ENCODE peak calls at places on chromosome 4, in eight cellular contexts. O is psoas muscle, W is mammary epithelial cell, R is left ventricle myocardium inferior, S is PC-9, K is K562, J is stomach, A is right cardiac atrium. G is an unnamed sample.

GRCh38 chr4:175325230-175325629 is 407.1 kb downstream of the ADAM29 start:
- DNase-seq in O (no peak), W (no peak), R (no peak), S (no peak), K (no peak), J (no peak), A (no peak), G (no peak)

GRCh38 chr4:165088366-165088765 is 24.3 kb downstream of the TMEM192 start:
- DNase-seq in O (no peak), W (no peak), R (no peak), S (no peak), K (no peak), J (no peak), A (no peak), G (no peak)

GRCh38 chr4:130632731-130633604 is 1537.0 kb downstream of the C4orf33 start:
- DNase-seq in O (no peak), W (peak; percentile 1), R (no peak), S (no peak), K (no peak), J (no peak), A (no peak), G (no peak)

GRCh38 chr4:158043971-158044618 is 128.7 kb downstream of the GASK1B start:
- DNase-seq in O (no peak), W (no peak), R (no peak), S (no peak), K (no peak), J (no peak), A (no peak), G (no peak)

GRCh38 chr4:145098675-145099037 is 545 bp downstream of the ABCE1 start:
- DNase-seq in O (peak; percentile 18), W (peak; percentile 64), R (no peak), S (peak; percentile 55), K (no peak), J (no peak), A (peak; percentile 27), G (no peak)

GRCh38 chr4:150479665-150480064 is 102.3 kb upstream of the MAB21L2 start:
- DNase-seq in O (no peak), W (no peak), R (no peak), S (no peak), K (no peak), J (no peak), A (no peak), G (no peak)

GRCh38 chr4:74058048-74058651 is 19.7 kb upstream of the CXCL3 start:
- DNase-seq in O (no peak), W (no peak), R (no peak), S (no peak), K (no peak), J (no peak), A (no peak), G (no peak)

GRCh38 chr4:108337923-108338322 is 169.2 kb upstream of the LEF1 start:
- DNase-seq in O (no peak), W (peak; percentile 30), R (no peak), S (no peak), K (no peak), J (no peak), A (no peak), G (no peak)

GRCh38 chr4:135775909-135776308 is 1574.3 kb upstream of the PABPC4L start:
- DNase-seq in O (no peak), W (no peak), R (no peak), S (no peak), K (no peak), J (no peak), A (no peak), G (no peak)

GRCh38 chr4:150238591-150238990 is 160.3 kb downstream of the DCLK2 start:
- DNase-seq in O (no peak), W (no peak), R (no peak), S (no peak), K (no peak), J (no peak), A (no peak), G (no peak)

GRCh38 chr4:114287079-114287696 is 307.7 kb upstream of the ARSJ start:
- DNase-seq in O (no peak), W (peak; percentile 27), R (no peak), S (no peak), K (no peak), J (peak; percentile 27), A (no peak), G (no peak)

GRCh38 chr4:102268355-102268754 is 76.9 kb downstream of the SLC39A8 start:
- DNase-seq in O (no peak), W (no peak), R (no peak), S (no peak), K (no peak), J (no peak), A (no peak), G (no peak)

GRCh38 chr4:142534994-142535393 is 311.1 kb downstream of the INPP4B start:
- DNase-seq in O (no peak), W (peak; percentile 67), R (no peak), S (peak; percentile 44), K (no peak), J (no peak), A (no peak), G (no peak)

GRCh38 chr4:123477804-123478209 is 81.2 kb downstream of the SPRY1 start:
- DNase-seq in O (peak; percentile 17), W (no peak), R (no peak), S (no peak), K (no peak), J (no peak), A (no peak), G (no peak)

GRCh38 chr4:73922766-73923630 is 53.8 kb downstream of the CXCL1 start:
- DNase-seq in O (no peak), W (peak; percentile 33), R (no peak), S (no peak), K (no peak), J (no peak), A (no peak), G (no peak)

GRCh38 chr4:141347738-141348524 is 127.2 kb downstream of the ZNF330 start:
- DNase-seq in O (no peak), W (peak; percentile 16), R (no peak), S (no peak), K (no peak), J (no peak), A (no peak), G (no peak)

GRCh38 chr4:141350122-141350904 is 129.6 kb downstream of the ZNF330 start:
- DNase-seq in O (no peak), W (peak; percentile 82), R (no peak), S (peak; percentile 63), K (no peak), J (peak; percentile 45), A (peak; percentile 32), G (no peak)

GRCh38 chr4:141346144-141346543 is 125.4 kb downstream of the ZNF330 start:
- DNase-seq in O (no peak), W (peak; percentile 39), R (no peak), S (no peak), K (peak; percentile 18), J (no peak), A (no peak), G (no peak)

GRCh38 chr4:141352328-141352727 is 131.6 kb downstream of the ZNF330 start:
- DNase-seq in O (no peak), W (no peak), R (no peak), S (no peak), K (no peak), J (no peak), A (no peak), G (no peak)

GRCh38 chr4:141348589-141348988 is 127.9 kb downstream of the ZNF330 start:
- DNase-seq in O (no peak), W (no peak), R (no peak), S (no peak), K (no peak), J (no peak), A (no peak), G (no peak)
- H3K27ac ChIP-seq in O (no peak overlapping the region), W (no peak overlapping the region), R (no peak overlapping the region), S (no peak overlapping the region), K (no peak overlapping the region), J (peak overlapping the region; percentile 13), A (no peak overlapping the region), G (no peak overlapping the region)

GRCh38 chr4:124846306-124846705 is 133.8 kb upstream of the ANKRD50 start:
- DNase-seq in O (no peak), W (peak; percentile 68), R (no peak), S (no peak), K (no peak), J (no peak), A (no peak), G (no peak)

GRCh38 chr4:124854968-124855367 is 142.4 kb upstream of the ANKRD50 start:
- DNase-seq in O (no peak), W (peak; percentile 32), R (no peak), S (no peak), K (no peak), J (no peak), A (no peak), G (no peak)

DNA sequence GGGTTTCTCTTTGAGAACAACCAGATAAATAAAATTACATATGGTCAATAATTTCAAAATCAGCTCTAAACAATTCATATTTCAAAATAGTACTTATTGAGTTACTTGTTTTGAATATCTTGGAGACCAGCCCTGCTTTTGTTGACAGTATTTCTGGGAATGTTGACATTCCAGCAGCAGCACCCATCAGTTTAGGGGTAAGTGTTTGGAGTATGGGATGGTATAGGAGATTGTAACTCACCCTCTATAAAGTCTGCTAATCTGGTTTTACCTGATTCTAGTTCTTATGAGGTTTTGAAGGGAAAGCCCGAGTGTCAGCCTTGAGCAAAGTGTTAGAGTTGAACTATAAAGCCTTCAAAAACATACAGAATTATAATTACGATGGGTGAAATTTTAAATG is 139.2 kb upstream of the ANKRD50 start:
- DNase-seq in O (no peak), W (no peak), R (no peak), S (no peak), K (no peak), J (no peak), A (no peak), G (no peak)
- H3K4me1 ChIP-seq in O (no peaks in the 10 kb centered on the region), W (peaks cover 2% of the 10 kb centered on the region), R (no peaks in the 10 kb centered on the region), S (no peaks in the 10 kb centered on the region), K (no peaks in the 10 kb centered on the region), J (no peaks in the 10 kb centered on the region), A (no peaks in the 10 kb centered on the region), G (no peaks in the 10 kb centered on the region)

GRCh38 chr4:88159137-88159725 is 792 bp upstream of the ABCG2 start:
- DNase-seq in O (no peak), W (no peak), R (no peak), S (peak; percentile 60), K (no peak), J (peak; percentile 36), A (no peak), G (no peak)
- H3K27ac ChIP-seq in O (no peak overlapping the region), W (no peak overlapping the region), R (no peak overlapping the region), S (peak overlapping the region; percentile 63), K (no peak overlapping the region), J (peak overlapping the region; percentile 47), A (no peak overlapping the region), G (no peak overlapping the region)

GRCh38 chr4:7653510-7654414 is 219.0 kb upstream of the PSAPL1 start:
- DNase-seq in O (no peak), W (no peak), R (no peak), S (no peak), K (no peak), J (no peak), A (peak; percentile 59), G (no peak)

GRCh38 chr4:7655267-7655548 is 220.5 kb upstream of the PSAPL1 start:
- DNase-seq in O (no peak), W (no peak), R (no peak), S (no peak), K (no peak), J (no peak), A (no peak), G (no peak)

GRCh38 chr4:7655549-7656243 is 221.0 kb upstream of the PSAPL1 start:
- DNase-seq in O (no peak), W (no peak), R (no peak), S (no peak), K (peak; percentile 34), J (no peak), A (no peak), G (no peak)

GRCh38 chr4:7656244-7656800 is 221.6 kb upstream of the PSAPL1 start:
- DNase-seq in O (no peak), W (no peak), R (no peak), S (no peak), K (no peak), J (no peak), A (no peak), G (no peak)

GRCh38 chr4:7654550-7655266 is 220.0 kb upstream of the PSAPL1 start:
- DNase-seq in O (no peak), W (no peak), R (no peak), S (no peak), K (no peak), J (no peak), A (no peak), G (no peak)
- H3K4me1 ChIP-seq in O (no peaks in the 10 kb centered on the region), W (peaks cover 31% of the 10 kb centered on the region), R (no peaks in the 10 kb centered on the region), S (no peaks in the 10 kb centered on the region), K (peaks cover 6% of the 10 kb centered on the region), J (no peaks in the 10 kb centered on the region), A (no peaks in the 10 kb centered on the region), G (peaks cover 10% of the 10 kb centered on the region)